ENCODE peak calls at places on chromosomes 4 and X, in seven cellular contexts. K, S, D, G, U, X and M are unnamed samples.

GRCh38 chr4:120965938-120966337 is 43.4 kb upstream of the PRDM5 start:
- DNase-seq in S (no peak), G (no peak), K (no peak), U (no peak), D (no peak), X (no peak), M (no peak)

GRCh38 chrX:11533211-11533651 is 132.5 kb downstream of the ARHGAP6 start:
- DNase-seq in S (peak), K (peak), U (peak), D (peak), G (peak), X (peak), M (peak)

GRCh38 chrX:119757979-119758681 is at the start of gene SOWAHD:
- DNase-seq in U (peak), D (peak), S (peak), X (no peak), K (no peak), G (no peak), M (no peak)

GRCh38 chr4:53196195-53196641 is 169.6 kb downstream of the SCFD2 start:
- DNase-seq in S (peak), G (peak), D (no peak), K (no peak), X (no peak), U (no peak), M (no peak)

GRCh38 chr4:109803924-109804571 is 2.2 kb upstream of the CFI start:
- DNase-seq in S (peak), X (peak), G (peak), U (peak), K (no peak), D (peak), M (peak)

GRCh38 chr4:28562913-28563312 is 1702.3 kb downstream of the STIM2 start:
- DNase-seq in X (no peak), G (no peak), D (peak), U (no peak), S (no peak), K (no peak), M (no peak)

GRCh38 chr4:2902126-2902525 is 58.5 kb downstream of the ADD1 start:
- DNase-seq in S (no peak), K (no peak), U (no peak), D (no peak), G (no peak), X (no peak), M (no peak)

GRCh38 chrX:96407501-96407900 is 277.1 kb upstream of the DIAPH2 start:
- DNase-seq in D (peak), U (no peak), X (no peak), G (peak), K (no peak), S (peak), M (no peak)

GRCh38 chr4:20015825-20016224 is 235.9 kb upstream of the SLIT2 start:
- DNase-seq in G (no peak), D (no peak), U (no peak), X (no peak), S (no peak), K (no peak), M (no peak)

GRCh38 chr4:13968723-13969122 is 341.2 kb upstream of the BOD1L1 start:
- DNase-seq in X (no peak), G (no peak), K (no peak), D (peak), S (no peak), U (no peak), M (no peak)

GRCh38 chr4:185898413-185898812 is 86.4 kb upstream of the SORBS2 start:
- DNase-seq in K (no peak), U (no peak), D (no peak), S (no peak), G (no peak), X (no peak), M (no peak)

GRCh38 chrX:18886344-18887161 is 97.4 kb downstream of the PHKA2 start:
- DNase-seq in K (peak), U (peak), D (peak), X (peak), G (peak), S (peak), M (peak)

GRCh38 chrX:2934715-2935363 is 5.7 kb upstream of the ARSD start:
- DNase-seq in S (no peak), K (no peak), U (no peak), D (no peak), X (no peak), G (no peak), M (no peak)

GRCh38 chr4:54005475-54005874 is 58.9 kb downstream of the CHIC2 start:
- DNase-seq in U (no peak), S (peak), X (no peak), K (no peak), D (peak), G (peak), M (no peak)

GRCh38 chr4:11698846-11699590 is 270.3 kb upstream of the HS3ST1 start:
- DNase-seq in S (peak), X (no peak), K (no peak), G (peak), D (peak), U (no peak), M (no peak)

GRCh38 chr4:112007361-112007760 is 137.9 kb upstream of the FAM241A start:
- DNase-seq in S (no peak), K (no peak), U (no peak), D (no peak), X (no peak), G (no peak), M (no peak)

GRCh38 chr4:24287096-24287495 is 297.3 kb downstream of the DHX15 start:
- DNase-seq in D (no peak), G (no peak), U (no peak), S (no peak), K (no peak), X (no peak), M (no peak)

GRCh38 chrX:150408007-150408406 is 44.9 kb downstream of the MAMLD1 start:
- DNase-seq in S (no peak), X (no peak), U (no peak), K (peak), D (no peak), G (no peak), M (no peak)

GRCh38 chrX:3006500-3006899 is at the start of gene ARSH:
- DNase-seq in K (no peak), G (no peak), S (no peak), U (no peak), X (no peak), D (no peak), M (no peak)

GRCh38 chr4:2458546-2459491 is 10.1 kb upstream of the RNF4 start:
- DNase-seq in G (no peak), D (no peak), X (no peak), S (no peak), U (peak), K (no peak), M (no peak)

GRCh38 chr4:55469979-55470378 is 74.2 kb downstream of the TMEM165 start:
- DNase-seq in U (no peak), X (no peak), K (no peak), D (no peak), S (no peak), G (no peak), M (no peak)

GRCh38 chrX:64389489-64389888 is 5.8 kb downstream of the MTMR8 start:
- DNase-seq in S (no peak), D (no peak), X (no peak), G (no peak), U (no peak), K (no peak), M (no peak)

GRCh38 chrX:119010491-119010890 is 36.1 kb downstream of the LONRF3 start:
- DNase-seq in K (no peak), D (no peak), X (no peak), S (no peak), U (no peak), G (no peak), M (no peak)

GRCh38 chrX:47502591-47503222 is 19.7 kb upstream of the ZNF41 start:
- DNase-seq in X (no peak), G (peak), S (peak), K (no peak), D (no peak), U (peak), M (no peak)

GRCh38 chr4:183383606-183384005 is 60.8 kb upstream of the CDKN2AIP start:
- DNase-seq in D (no peak), G (no peak), X (no peak), U (no peak), S (no peak), K (no peak), M (no peak)

GRCh38 chr4:58451707-58452106 is 1341.5 kb upstream of the IGFBP7 start:
- DNase-seq in X (no peak), S (no peak), G (no peak), K (no peak), U (no peak), D (no peak), M (no peak)

GRCh38 chr4:105765690-105766407 is 57.3 kb downstream of the GSTCD start:
- DNase-seq in G (peak), X (no peak), D (peak), U (no peak), S (peak), K (no peak), M (no peak)

GRCh38 chrX:29090811-29091210 is 503.6 kb downstream of the IL1RAPL1 start:
- DNase-seq in D (peak), G (peak), U (peak), K (peak), X (no peak), S (peak), M (peak)